ENCODE peak calls at places on chromosomes 16 and 17, in five cellular contexts. F, S, B, M and G are unnamed samples.

GRCh38 chr17:9728564-9728963 is 62.8 kb downstream of the DHRS7C start:
- DNase-seq in F (no peak), S (no peak), B (no peak), M (no peak), G (no peak)

GRCh38 chr16:67015317-67015731 is 13.6 kb upstream of the CBFB start:
- DNase-seq in F (no peak), S (peak; percentile 37), B (no peak), M (no peak), G (no peak)

GRCh38 chr17:13182450-13182849 is 164.6 kb upstream of the ELAC2 start:
- DNase-seq in F (no peak), S (no peak), B (no peak), M (no peak), G (no peak)

GRCh38 chr16:46908540-46909372 is 24.6 kb downstream of the GPT2 start:
- DNase-seq in F (peak; percentile 43), S (peak; percentile 80), B (peak; percentile 69), M (no peak), G (peak; percentile 1)

GRCh38 chr16:85419503-85420408 is 193.4 kb upstream of the GSE1 start:
- DNase-seq in F (no peak), S (no peak), B (no peak), M (no peak), G (no peak)

GRCh38 chr17:35809855-35810461 is 674 bp downstream of the TAF15 start:
- DNase-seq in F (peak; percentile 15), S (no peak), B (peak; percentile 75), M (no peak), G (no peak)

GRCh38 chr16:28202147-28202746 is 9.5 kb downstream of the XPO6 start:
- DNase-seq in F (no peak), S (no peak), B (no peak), M (no peak), G (no peak)

GRCh38 chr17:57045868-57046671 is 39.0 kb upstream of the AKAP1 start:
- DNase-seq in F (no peak), S (no peak), B (peak; percentile 23), M (no peak), G (no peak)

GRCh38 chr16:56625140-56625942 is at the start of gene MT1E:
- DNase-seq in F (no peak), S (peak; percentile 70), B (peak; percentile 97), M (no peak), G (no peak)

GRCh38 chr17:8119575-8120519 is 1.5 kb upstream of the ALOXE3 start:
- DNase-seq in F (peak; percentile 94), S (peak; percentile 96), B (peak; percentile 88), M (peak; percentile 97), G (peak; percentile 79)

GRCh38 chr17:21061971-21062526 is 19.2 kb upstream of the USP22 start:
- DNase-seq in F (no peak), S (no peak), B (no peak), M (peak; percentile 55), G (no peak)

GRCh38 chr17:58569216-58569615 is 54.8 kb upstream of the MTMR4 start:
- DNase-seq in F (no peak), S (no peak), B (no peak), M (no peak), G (no peak)

GRCh38 chr17:65495255-65496060 is 66.0 kb downstream of the AXIN2 start:
- DNase-seq in F (peak; percentile 81), S (peak; percentile 57), B (no peak), M (no peak), G (no peak)

GRCh38 chr17:17168401-17168800 is 37.7 kb downstream of the PLD6 start:
- DNase-seq in F (no peak), S (no peak), B (no peak), M (no peak), G (no peak)

GRCh38 chr16:9665851-9666271 is 516.4 kb downstream of the GRIN2A start:
- DNase-seq in F (no peak), S (no peak), B (no peak), M (no peak), G (no peak)

GRCh38 chr17:55116440-55116914 is 147.9 kb downstream of the STXBP4 start:
- DNase-seq in F (no peak), S (peak; percentile 24), B (no peak), M (no peak), G (no peak)

GRCh38 chr17:41773190-41773588 is 13.3 kb downstream of the JUP start:
- DNase-seq in F (no peak), S (peak; percentile 14), B (peak; percentile 81), M (no peak), G (no peak)

GRCh38 chr17:11264183-11264871 is 23.3 kb downstream of the SHISA6 start:
- DNase-seq in F (no peak), S (peak; percentile 37), B (no peak), M (no peak), G (peak; percentile 3)

GRCh38 chr16:89410794-89411309 is 79.5 kb downstream of the ANKRD11 start:
- DNase-seq in F (no peak), S (no peak), B (peak; percentile 84), M (no peak), G (no peak)

GRCh38 chr16:75483222-75483621 is 12.0 kb downstream of the CHST6 start:
- DNase-seq in F (no peak), S (no peak), B (no peak), M (no peak), G (no peak)

GRCh38 chr17:8162232-8162996 is at the start of gene VAMP2:
- DNase-seq in F (peak; percentile 69), S (peak; percentile 80), B (peak; percentile 95), M (no peak), G (no peak)

GRCh38 chr16:30780021-30780420 is 7.0 kb downstream of the ZNF629 start:
- DNase-seq in F (no peak), S (no peak), B (no peak), M (no peak), G (no peak)

GRCh38 chr16:63157818-63158217 is 1121.6 kb upstream of the CDH8 start:
- DNase-seq in F (no peak), S (no peak), B (no peak), M (no peak), G (no peak)

GRCh38 chr17:51548125-51548524 is 287.8 kb downstream of the UTP18 start:
- DNase-seq in F (no peak), S (no peak), B (no peak), M (no peak), G (no peak)

GRCh38 chr17:4559139-4559791 is 1.1 kb downstream of the GGT6 start:
- DNase-seq in F (no peak), S (no peak), B (no peak), M (no peak), G (no peak)

GRCh38 chr17:75809631-75810111 is 25.1 kb downstream of the UNK start:
- DNase-seq in F (no peak), S (no peak), B (no peak), M (no peak), G (no peak)

GRCh38 chr17:81720267-81721071 is 8.4 kb downstream of the SLC25A10 start:
- DNase-seq in F (no peak), S (no peak), B (no peak), M (no peak), G (no peak)

GRCh38 chr17:82351254-82351712 is 7.8 kb upstream of the TEX19 start:
- DNase-seq in F (peak; percentile 98), S (no peak), B (no peak), M (no peak), G (no peak)

GRCh38 chr16:88077328-88078108 is 126.3 kb downstream of the BANP start:
- DNase-seq in F (no peak), S (no peak), B (no peak), M (no peak), G (no peak)

GRCh38 chr17:63937920-63938319 is 5.8 kb upstream of the CD79B start:
- DNase-seq in F (no peak), S (no peak), B (no peak), M (no peak), G (no peak)

GRCh38 chr16:65319621-65320231 is 197.9 kb upstream of the CDH11 start:
- DNase-seq in F (no peak), S (no peak), B (no peak), M (no peak), G (no peak)

DNA sequence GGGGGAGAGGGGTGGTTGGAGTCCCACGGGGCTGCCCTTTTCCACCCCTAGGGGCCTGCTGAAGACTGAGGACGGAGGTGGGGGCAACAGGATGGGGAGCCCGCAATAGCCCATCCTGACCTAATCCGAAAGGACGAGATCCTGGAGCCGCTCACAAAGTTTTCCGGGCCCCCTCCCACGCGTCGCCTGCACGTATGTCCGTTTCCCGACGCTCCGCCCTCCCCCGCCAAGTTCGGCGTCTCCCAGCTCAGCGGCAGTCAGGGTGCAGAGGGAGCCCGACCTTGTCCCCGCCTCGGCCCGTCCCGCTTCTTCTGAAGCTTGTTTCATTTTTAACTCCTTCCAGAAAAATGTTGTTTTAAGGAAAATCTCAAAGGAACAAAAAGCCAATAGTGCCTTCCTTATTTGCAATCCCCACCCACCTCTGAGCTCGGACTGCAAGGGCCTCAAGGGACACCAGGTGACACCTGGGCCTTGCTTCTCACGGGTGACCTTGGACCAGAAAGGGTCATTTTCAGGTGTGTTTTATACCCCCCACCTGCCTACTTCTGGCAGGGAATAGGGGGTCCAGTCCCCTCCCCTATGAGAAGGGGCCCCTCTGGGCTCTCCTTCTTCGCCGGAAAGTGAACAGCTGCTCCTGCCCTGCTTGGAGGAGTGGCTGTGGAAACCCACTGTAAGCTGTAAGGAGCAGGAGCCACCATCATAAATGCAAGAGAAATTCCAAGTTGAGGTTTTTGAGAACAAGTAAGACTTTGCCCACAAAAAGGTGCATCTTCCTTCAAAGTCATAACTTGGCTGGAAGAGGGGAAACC is 3.4 kb upstream of the ZNF423 start:
- DNase-seq in F (no peak), S (peak; percentile 68), B (peak; percentile 45), M (no peak), G (no peak)
- H3K27ac ChIP-seq in F (no peak overlapping the region), S (peak overlapping the region; percentile 28), B (no peak overlapping the region), M (no peak overlapping the region), G (no peak overlapping the region)

DNA sequence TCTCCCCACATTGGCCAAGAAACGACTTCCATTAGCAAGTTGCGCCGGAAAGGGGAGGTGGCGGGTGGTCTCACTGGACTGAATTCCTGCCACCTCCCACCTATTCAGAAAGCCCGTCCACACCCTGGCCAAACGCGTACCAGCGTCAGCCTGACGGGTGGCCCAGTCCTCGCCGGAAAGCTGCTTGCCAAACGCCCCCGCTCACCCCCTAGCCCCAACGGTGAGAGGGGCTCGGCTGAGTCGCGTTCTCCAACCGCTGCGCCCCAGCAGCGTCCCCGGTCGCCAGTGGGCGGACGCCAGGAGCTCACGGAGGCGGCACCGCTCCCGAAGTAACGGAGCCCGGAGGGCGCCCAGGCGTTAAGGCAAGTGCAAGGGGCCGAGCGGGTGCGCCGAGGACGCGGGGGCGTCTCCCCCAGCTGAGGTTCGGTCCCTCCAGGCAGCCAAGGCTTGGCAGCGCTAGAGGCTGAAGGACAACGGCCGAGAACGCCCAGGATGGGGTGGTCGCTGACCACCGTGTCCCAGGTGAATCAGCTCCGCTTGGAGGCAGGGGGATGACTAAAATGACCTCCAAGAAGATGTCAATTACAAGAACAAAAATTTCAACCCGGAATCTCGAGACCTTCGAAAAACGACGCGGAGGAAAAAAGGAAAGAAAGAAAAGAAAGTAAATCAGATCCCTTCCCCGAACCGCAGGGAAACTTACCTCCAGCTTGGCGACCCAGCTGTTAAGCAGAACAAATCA is 470.9 kb downstream of the SOX9 start:
- DNase-seq in F (peak; percentile 37), S (peak; percentile 22), B (peak; percentile 59), M (no peak), G (no peak)
- TF ChIP-seq EZH2 in F (no peak), S (no peak), B (no peak), M (peak; percentile 26), G (no peak)

GRCh38 chr16:21611546-21612384 is 12.4 kb downstream of the METTL9 start:
- DNase-seq in F (no peak), S (peak; percentile 62), B (no peak), M (no peak), G (no peak)
- H3K27ac ChIP-seq in F (no peak overlapping the region), S (peak overlapping the region; percentile 82), B (peak overlapping the region; percentile 56), M (no peak overlapping the region), G (peak overlapping the region; percentile 87)

GRCh38 chr17:77879226-77879895 is 79.1 kb upstream of the TNRC6C start:
- DNase-seq in F (no peak), S (no peak), B (no peak), M (no peak), G (no peak)
- TF ChIP-seq EZH2 in F (no peak), S (no peak), B (no peak), M (no peak), G (no peak)